ENCODE peak calls at places on chromosomes 13 and 19, in five cellular contexts. N, S, U, R and F are unnamed samples. For H3K4me1, the result is how much of the 10 kb centered on the place peaks cover.

GRCh38 chr19:13055213-13056051 is 47.2 kb downstream of the LYL1 start:
- DNase-seq in U (no peak), N (peak), R (no peak), S (no peak), F (no peak)

GRCh38 chr13:86402500-86402899 is 603.3 kb upstream of the SLITRK6 start:
- DNase-seq in U (no peak), R (no peak), S (no peak), N (no peak), F (no peak)

GRCh38 chr19:47493378-47494210 is 9.6 kb upstream of the KPTN start:
- DNase-seq in N (peak), U (no peak), S (no peak), R (no peak), F (no peak)

GRCh38 chr13:22505489-22505888 is 675.3 kb upstream of the SGCG start:
- DNase-seq in U (no peak), S (no peak), R (no peak), N (no peak), F (no peak)

GRCh38 chr13:36919833-36920611 is at the start of gene SMAD9:
- DNase-seq in U (peak), R (peak), S (peak), N (peak), F (no peak)

GRCh38 chr13:27813826-27814225 is 21.5 kb downstream of the GSX1 start:
- DNase-seq in U (no peak), N (no peak), S (no peak), R (no peak), F (no peak)

GRCh38 chr19:50311723-50312635 is 17.2 kb downstream of the KCNC3 start:
- DNase-seq in U (no peak), S (peak), R (no peak), N (no peak), F (no peak)

GRCh38 chr13:44302948-44303575 is 70.6 kb upstream of the SERP2 start:
- DNase-seq in U (no peak), S (no peak), N (no peak), R (no peak), F (peak)

GRCh38 chr19:29543381-29543780 is 17.6 kb downstream of the VSTM2B start:
- DNase-seq in U (no peak), N (no peak), S (no peak), R (no peak), F (no peak)

GRCh38 chr13:97660488-97661086 is 226.6 kb downstream of the RAP2A start:
- DNase-seq in R (no peak), U (no peak), N (no peak), S (no peak), F (no peak)

GRCh38 chr19:1847684-1848398 is 442 bp downstream of the REXO1 start:
- DNase-seq in U (peak), S (peak), R (peak), N (peak), F (no peak)

GRCh38 chr19:50720921-50721291 is 1.3 kb upstream of the SHANK1 start:
- DNase-seq in S (peak), R (no peak), N (no peak), U (no peak), F (peak)

GRCh38 chr19:50209131-50209530 is 5.7 kb downstream of the MYH14 start:
- DNase-seq in U (no peak), R (no peak), S (no peak), N (no peak), F (no peak)

GRCh38 chr13:97403893-97404683 is 29.9 kb upstream of the RAP2A start:
- DNase-seq in U (no peak), N (no peak), R (no peak), S (no peak), F (no peak)

GRCh38 chr13:36608474-36608873 is 65.3 kb upstream of the SERTM1 start:
- DNase-seq in S (no peak), N (no peak), U (no peak), R (no peak), F (no peak)

GRCh38 chr13:90352763-90353162 is 994.7 kb upstream of the MIR17HG start:
- DNase-seq in N (no peak), S (no peak), R (no peak), U (no peak), F (no peak)

GRCh38 chr13:43805071-43805468 is 18.3 kb upstream of the ENOX1 start:
- DNase-seq in U (no peak), S (no peak), N (no peak), R (no peak), F (no peak)

GRCh38 chr13:91347996-91348905 is 764 bp downstream of the MIR17HG start:
- DNase-seq in S (peak), U (peak), R (peak), N (peak), F (peak)

GRCh38 chr13:60152904-60153303 is 10.8 kb downstream of the DIAPH3 start:
- DNase-seq in S (no peak), U (no peak), R (no peak), N (no peak), F (no peak)

GRCh38 chr13:46797468-46798237 is 692 bp upstream of the ESD start:
- DNase-seq in S (peak), R (peak), U (no peak), N (no peak), F (no peak)

GRCh38 chr19:36099166-36099785 is 11.7 kb upstream of the OVOL3 start:
- DNase-seq in S (no peak), U (no peak), N (no peak), R (no peak), F (no peak)

GRCh38 chr19:823565-824121 is 1.9 kb upstream of the PLPPR3 start:
- DNase-seq in R (no peak), N (no peak), U (no peak), S (no peak), F (no peak)

GRCh38 chr13:107347641-107348369 is 779.9 kb upstream of the ARGLU1 start:
- DNase-seq in S (no peak), U (no peak), R (no peak), N (no peak), F (no peak)

GRCh38 chr19:4985551-4985991 is 16.7 kb downstream of the KDM4B start:
- DNase-seq in N (no peak), R (no peak), S (no peak), U (no peak), F (no peak)

GRCh38 chr19:53896682-53897081 is 12.4 kb upstream of the CACNG7 start:
- DNase-seq in S (no peak), N (no peak), U (no peak), R (no peak), F (no peak)

GRCh38 chr13:98105929-98106336 is 37.0 kb upstream of the FARP1 start:
- DNase-seq in R (no peak), S (peak), N (no peak), U (no peak), F (peak)

GRCh38 chr19:3655402-3656072 is 28.9 kb upstream of the CACTIN start:
- DNase-seq in S (no peak), N (no peak), R (no peak), U (no peak), F (no peak)

GRCh38 chr13:48400090-48400694 is 12.7 kb downstream of the LPAR6 start:
- DNase-seq in U (no peak), S (no peak), R (no peak), N (no peak), F (no peak)

GRCh38 chr13:86813198-86813597 is 858.0 kb upstream of the SLITRK5 start:
- DNase-seq in S (no peak), N (no peak), U (no peak), R (no peak), F (no peak)

GRCh38 chr19:2282062-2282861 is at the start of gene PEAK3:
- DNase-seq in N (peak), R (peak), U (no peak), S (peak), F (no peak)

GRCh38 chr13:93226065-93226622 is 463 bp upstream of the GPC6 start:
- DNase-seq in R (no peak), N (no peak), U (no peak), S (no peak), F (no peak)

GRCh38 chr19:45102481-45102880 is 9.5 kb downstream of the PPP1R37 start:
- DNase-seq in U (no peak), S (no peak), R (no peak), N (no peak), F (no peak)

GRCh38 chr19:45100202-45100600 is 7.2 kb downstream of the PPP1R37 start:
- DNase-seq in R (no peak), U (no peak), N (no peak), S (no peak), F (no peak)

GRCh38 chr19:45103200-45103624 is 10.2 kb downstream of the PPP1R37 start:
- DNase-seq in N (no peak), R (no peak), S (no peak), U (no peak), F (peak)

GRCh38 chr19:45100797-45101196 is 7.8 kb downstream of the PPP1R37 start:
- DNase-seq in N (no peak), R (peak), S (no peak), U (no peak), F (no peak)

DNA sequence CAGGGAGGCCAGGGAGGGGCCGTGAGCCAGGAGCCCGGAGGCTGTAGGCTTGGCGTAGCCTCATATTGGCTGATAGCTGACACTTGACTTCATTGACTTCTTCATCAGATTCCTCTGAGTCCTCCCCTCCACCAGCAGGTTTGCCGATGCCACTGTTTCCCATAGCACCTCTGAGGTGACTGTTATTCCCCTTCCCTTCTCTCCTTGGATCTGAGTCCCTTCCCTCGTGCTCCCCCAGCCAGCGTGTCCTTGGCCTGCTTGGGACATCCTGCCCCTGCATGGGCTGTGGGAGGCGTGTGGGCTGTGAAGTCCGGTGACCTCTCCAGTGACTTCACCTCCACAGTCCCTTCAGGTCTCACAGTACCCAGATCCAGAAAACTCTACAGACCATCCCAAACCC is 8.8 kb downstream of the PPP1R37 start:
- DNase-seq in U (no peak), S (no peak), R (no peak), N (no peak), F (no peak)
- H3K4me1 ChIP-seq in U (under half), S (under half), R (under half), N (half or more), F (under half)

GRCh38 chr19:14410054-14410774 is 8.9 kb downstream of the DDX39A start:
- DNase-seq in N (no peak), R (no peak), U (no peak), S (no peak), F (no peak)

GRCh38 chr19:14410775-14411134 is 8.4 kb downstream of the DDX39A start:
- DNase-seq in U (no peak), S (no peak), R (no peak), N (no peak), F (no peak)

GRCh38 chr19:14412436-14413071 is 6.6 kb downstream of the DDX39A start:
- DNase-seq in R (no peak), N (no peak), U (no peak), S (no peak), F (no peak)

GRCh38 chr19:14409157-14410053 is 9.7 kb downstream of the DDX39A start:
- DNase-seq in N (no peak), S (no peak), R (no peak), U (no peak), F (no peak)

DNA sequence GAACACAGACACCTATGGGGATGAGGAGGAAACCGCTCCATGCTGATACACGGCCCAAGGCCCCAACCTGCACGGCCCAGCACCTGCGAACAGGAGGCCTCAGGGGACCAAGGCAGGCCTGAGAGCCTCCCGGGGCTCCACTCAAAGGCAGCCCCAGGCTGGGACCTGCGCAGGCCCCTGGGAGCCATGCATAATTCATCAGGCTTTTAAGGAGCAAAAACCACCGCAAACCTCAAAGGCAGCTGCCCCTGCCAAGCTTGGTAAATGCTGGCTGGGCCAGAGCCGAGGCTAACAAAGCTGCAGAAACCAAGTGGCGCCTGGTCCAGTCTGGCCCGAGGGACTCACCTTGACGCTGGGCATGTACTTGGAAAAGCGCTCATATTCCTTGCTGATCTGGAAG is 8.0 kb downstream of the DDX39A start:
- DNase-seq in R (no peak), S (no peak), N (no peak), U (no peak), F (no peak)
- H3K4me1 ChIP-seq in R (under half), S (under half), N (under half), U (under half), F (under half)

GRCh38 chr19:10620786-10621185 is 4.6 kb upstream of the SLC44A2 start:
- DNase-seq in S (peak), N (no peak), U (no peak), R (no peak), F (no peak)

GRCh38 chr19:10617409-10618121 is 7.8 kb upstream of the SLC44A2 start:
- DNase-seq in R (no peak), U (no peak), S (peak), N (no peak), F (no peak)

GRCh38 chr19:10621966-10622365 is 3.4 kb upstream of the SLC44A2 start:
- DNase-seq in U (no peak), N (no peak), R (no peak), S (no peak), F (no peak)

GRCh38 chr19:10615429-10616023 is 9.8 kb upstream of the SLC44A2 start:
- DNase-seq in N (no peak), U (no peak), R (no peak), S (no peak), F (no peak)

DNA sequence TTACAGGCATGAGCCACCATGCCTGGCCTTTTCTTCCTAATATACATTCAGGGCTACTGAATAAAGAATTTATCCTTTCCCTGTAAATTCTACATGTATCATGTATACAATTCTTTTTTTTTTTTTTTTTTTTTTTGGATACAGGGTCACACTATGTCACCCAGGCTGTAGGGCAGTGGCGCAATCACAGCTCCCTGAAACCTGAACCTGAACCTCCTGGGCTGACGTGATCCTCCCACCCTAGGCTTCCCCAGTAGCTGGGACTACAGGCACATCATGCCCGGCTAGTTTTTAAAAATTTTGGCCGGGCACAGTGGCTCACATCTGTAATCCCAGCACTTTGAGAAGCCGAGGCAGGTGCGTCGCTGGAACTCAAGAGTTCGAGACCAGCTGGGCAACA is 6.5 kb upstream of the SLC44A2 start:
- DNase-seq in N (no peak), S (no peak), U (no peak), R (no peak), F (no peak)
- H3K4me1 ChIP-seq in N (under half), S (under half), U (under half), R (under half), F (under half)

GRCh38 chr13:20856650-20857049 is 45.9 kb downstream of the XPO4 start:
- DNase-seq in R (no peak), S (no peak), N (no peak), U (no peak), F (no peak)
- H3K4me1 ChIP-seq in R (under half), S (under half), N (under half), U (under half), F (under half)

GRCh38 chr19:6099633-6100032 is 10.7 kb downstream of the RFX2 start:
- DNase-seq in R (no peak), S (no peak), N (no peak), U (no peak), F (no peak)

GRCh38 chr19:6100284-6100915 is 9.9 kb downstream of the RFX2 start:
- DNase-seq in U (no peak), R (no peak), S (no peak), N (no peak), F (no peak)

GRCh38 chr19:6099037-6099436 is 11.3 kb downstream of the RFX2 start:
- DNase-seq in U (no peak), R (no peak), S (no peak), N (no peak), F (no peak)

GRCh38 chr19:6097911-6098310 is 12.4 kb downstream of the RFX2 start:
- DNase-seq in N (no peak), S (no peak), R (no peak), U (no peak), F (no peak)

DNA sequence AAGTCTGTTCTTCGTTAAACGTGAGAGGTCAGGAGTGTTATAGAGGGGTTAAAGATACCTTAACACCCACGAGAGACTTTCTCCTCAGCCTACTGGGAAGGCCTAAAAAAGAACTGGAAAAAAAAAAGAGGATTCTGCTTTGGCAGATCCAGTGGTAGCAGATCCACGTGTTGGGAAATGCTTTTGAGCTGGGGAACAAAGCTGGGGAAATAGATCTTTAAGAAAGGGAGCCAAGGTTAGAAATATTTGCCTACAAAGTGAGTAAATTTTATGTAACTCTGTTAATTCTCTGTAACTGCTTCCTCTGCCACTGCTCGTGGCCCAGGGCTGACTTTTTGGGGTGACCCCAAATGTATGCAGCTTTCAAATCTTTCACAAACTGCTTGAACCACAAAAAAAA is 11.7 kb downstream of the RFX2 start:
- DNase-seq in S (no peak), N (no peak), R (no peak), U (no peak), F (no peak)
- H3K4me1 ChIP-seq in S (under half), N (half or more), R (under half), U (under half), F (under half)

GRCh38 chr13:113489171-113489548 is 1.4 kb downstream of the DCUN1D2 start:
- DNase-seq in N (no peak), U (no peak), S (peak), R (peak), F (no peak)
- H3K4me1 ChIP-seq in N (half or more), U (under half), S (under half), R (under half), F (under half)

GRCh38 chr13:110402301-110403069 is 95.4 kb downstream of the COL4A2 start:
- DNase-seq in S (no peak), R (no peak), N (no peak), U (no peak), F (no peak)

GRCh38 chr13:110405597-110406450 is 98.7 kb downstream of the COL4A2 start:
- DNase-seq in S (no peak), U (no peak), R (no peak), N (no peak), F (no peak)

GRCh38 chr13:110404321-110404720 is 97.2 kb downstream of the COL4A2 start:
- DNase-seq in U (no peak), S (no peak), R (no peak), N (no peak), F (no peak)

GRCh38 chr13:110403315-110403714 is 96.2 kb downstream of the COL4A2 start:
- DNase-seq in R (no peak), N (no peak), U (no peak), S (no peak), F (no peak)

GRCh38 chr13:110403721-110404120 is 96.6 kb downstream of the COL4A2 start:
- DNase-seq in U (no peak), N (no peak), S (no peak), R (no peak), F (no peak)
- H3K4me1 ChIP-seq in U (under half), N (half or more), S (under half), R (under half), F (under half)